ENCODE peak calls at places on chromosome 13, in nine cellular contexts. V, U, Y, K, C, Q, N, D and X are unnamed samples.

GRCh38 chr13:29924482-29924884 is 74.1 kb upstream of the UBL3 start:
- DNase-seq in Q (no peak), Y (no peak), N (no peak), K (peak; percentile 89), C (no peak), U (no peak), D (peak; percentile 82), V (peak; percentile 69), X (peak; percentile 92)

GRCh38 chr13:50884270-50884669 is 25.3 kb upstream of the RNASEH2B start:
- DNase-seq in V (no peak), N (no peak), U (no peak), C (no peak), D (no peak), Q (no peak), Y (no peak), K (no peak), X (no peak)

GRCh38 chr13:22047082-22047784 is 376.4 kb downstream of the FGF9 start:
- DNase-seq in Q (no peak), U (no peak), Y (no peak), N (peak; percentile 59), V (no peak), D (no peak), K (no peak), C (no peak), X (no peak)

GRCh38 chr13:37070956-37071355 is 11.5 kb upstream of the SUPT20H start:
- DNase-seq in V (no peak), U (no peak), Y (no peak), K (no peak), N (no peak), C (no peak), D (no peak), Q (no peak), X (no peak)

GRCh38 chr13:67416047-67416925 is 186.2 kb upstream of the PCDH9 start:
- DNase-seq in C (no peak), V (peak; percentile 61), D (peak; percentile 82), Y (no peak), Q (no peak), U (no peak), N (no peak), K (peak; percentile 30), X (peak; percentile 54)

GRCh38 chr13:32309812-32310706 is 5.1 kb downstream of the ZAR1L start:
- DNase-seq in Q (no peak), N (no peak), K (peak; percentile 61), U (no peak), V (peak; percentile 65), D (peak; percentile 63), C (no peak), Y (peak; percentile 3), X (peak; percentile 70)

GRCh38 chr13:43227721-43228120 is 204.3 kb downstream of the DNAJC15 start:
- DNase-seq in C (no peak), D (no peak), Y (no peak), Q (no peak), U (no peak), N (no peak), V (peak; percentile 83), K (peak; percentile 50), X (peak; percentile 68)

GRCh38 chr13:26508885-26509284 is 48.6 kb upstream of the WASF3 start:
- DNase-seq in V (peak; percentile 77), Y (no peak), Q (peak; percentile 82), D (peak; percentile 85), U (no peak), K (peak; percentile 89), C (peak; percentile 80), N (peak; percentile 89), X (peak; percentile 89)